ENCODE peak calls at places on chromosomes 6 and 20, in eight cellular contexts. R is NAMALWA; K is effector memory CD8-positive, alpha-beta T cell; I is HEK293T; D is amniotic stem cell; J is foreskin melanocyte; H is ELR; N is SIG-M5. P is an unnamed sample.

GRCh38 chr6:144064402-144064830 is 31.0 kb downstream of the SF3B5 start:
- DNase-seq in R (peak), K (peak), I (peak), D (no peak), J (no peak), H (peak), N (no peak), P (no peak)

GRCh38 chr6:166058064-166058739 is 109.4 kb downstream of the TBXT start:
- DNase-seq in R (no peak), K (no peak), I (no peak), D (no peak), J (peak), H (peak), N (no peak), P (no peak)

GRCh38 chr6:147207351-147207750 is 3.1 kb downstream of the STXBP5 start:
- DNase-seq in R (no peak), K (no peak), I (no peak), D (no peak), J (no peak), H (no peak), N (no peak), P (no peak)

GRCh38 chr20:44702776-44703175 is 12.4 kb upstream of the CCN5 start:
- DNase-seq in R (peak), K (no peak), I (no peak), D (no peak), J (peak), H (peak), N (no peak), P (no peak)

GRCh38 chr20:18957328-18957727 is 143.7 kb downstream of the SCP2D1 start:
- DNase-seq in R (no peak), K (no peak), I (no peak), D (no peak), J (no peak), H (no peak), N (no peak), P (no peak)

GRCh38 chr6:17269840-17270239 is 11.3 kb upstream of the RBM24 start:
- DNase-seq in R (no peak), K (no peak), I (no peak), D (peak), J (no peak), H (peak), N (no peak), P (no peak)

GRCh38 chr20:37914672-37915433 is 11.9 kb downstream of the VSTM2L start:
- DNase-seq in R (no peak), K (peak), I (peak), D (no peak), J (no peak), H (no peak), N (no peak), P (no peak)

GRCh38 chr6:158314737-158315136 is 2.5 kb downstream of the TULP4 start:
- DNase-seq in R (no peak), K (no peak), I (no peak), D (no peak), J (no peak), H (no peak), N (no peak), P (no peak)

GRCh38 chr6:45835725-45836437 is 179.8 kb downstream of the CLIC5 start:
- DNase-seq in R (no peak), K (no peak), I (no peak), D (no peak), J (no peak), H (no peak), N (no peak), P (no peak)

GRCh38 chr6:34392497-34393190 is at the start of gene NUDT3:
- DNase-seq in R (peak), K (peak), I (peak), D (peak), J (peak), H (peak), N (peak), P (peak)

GRCh38 chr6:25925808-25926325 is 4.6 kb downstream of the SLC17A2 start:
- DNase-seq in R (no peak), K (no peak), I (no peak), D (no peak), J (no peak), H (no peak), N (no peak), P (no peak)

GRCh38 chr6:116436586-116436985 is 24.6 kb upstream of the CALHM6 start:
- DNase-seq in R (no peak), K (no peak), I (no peak), D (no peak), J (no peak), H (no peak), N (no peak), P (no peak)

GRCh38 chr6:63640062-63640461 is 4.5 kb downstream of the PHF3 start:
- DNase-seq in R (no peak), K (no peak), I (no peak), D (no peak), J (no peak), H (peak), N (no peak), P (no peak)

GRCh38 chr6:140623498-140623897 is 1249.0 kb upstream of the CITED2 start:
- DNase-seq in R (no peak), K (no peak), I (no peak), D (no peak), J (no peak), H (peak), N (no peak), P (no peak)